ENCODE peak calls at places on chromosomes 1 and 21, in five cellular contexts. W is A549, D is ovary, E is A673, H is aorta. F is an unnamed sample.
A peak's percentile ranks its signal among the peaks of the same experiment; 100 is the strongest.

GRCh38 chr1:118989878-118990378 is 1.8 kb upstream of the TBX15 start:
- DNase-seq in H (no peak), W (no peak), E (no peak), D (no peak), F (no peak)

GRCh38 chr1:172484252-172484651 is 40.4 kb upstream of the PIGC start:
- DNase-seq in D (no peak), E (no peak), W (no peak), H (no peak), F (no peak)

GRCh38 chr1:212814548-212814947 is 22.9 kb downstream of the TATDN3 start:
- DNase-seq in H (no peak), W (no peak), E (no peak), D (no peak), F (no peak)

GRCh38 chr1:116239916-116240315 is 128.7 kb downstream of the MAB21L3 start:
- DNase-seq in W (no peak), H (no peak), D (no peak), E (no peak), F (no peak)

GRCh38 chr1:115781343-115781742 is 12.8 kb upstream of the CASQ2 start:
- DNase-seq in W (no peak), H (no peak), E (no peak), D (no peak), F (no peak)

GRCh38 chr1:97071163-97071562 is 349.6 kb downstream of the PTBP2 start:
- DNase-seq in W (no peak), H (no peak), E (no peak), D (no peak), F (no peak)

GRCh38 chr1:206770531-206771352 is at the start of gene IL19:
- DNase-seq in E (peak; percentile 9), D (no peak), W (no peak), H (peak; percentile 55), F (peak; percentile 64)

GRCh38 chr21:20266369-20266710 is 731.9 kb upstream of the NCAM2 start:
- DNase-seq in W (no peak), D (no peak), H (no peak), E (no peak), F (no peak)

GRCh38 chr1:247535402-247535801 is 838 bp downstream of the OR2C3 start:
- DNase-seq in E (no peak), W (no peak), H (no peak), D (no peak), F (no peak)

GRCh38 chr21:16578912-16579311 is 849.1 kb downstream of the USP25 start:
- DNase-seq in H (no peak), D (no peak), W (no peak), E (no peak), F (no peak)

GRCh38 chr1:200351826-200352549 is 57.8 kb downstream of the ZNF281 start:
- DNase-seq in E (no peak), H (no peak), D (no peak), W (no peak), F (no peak)

GRCh38 chr1:226064816-226065248 is 2.3 kb downstream of the H3-3A start:
- DNase-seq in E (peak; percentile 75), W (peak; percentile 41), H (no peak), D (peak; percentile 58), F (no peak)

GRCh38 chr1:28111157-28111556 is 22.7 kb upstream of the EYA3 start:
- DNase-seq in D (no peak), E (no peak), W (no peak), H (peak; percentile 63), F (no peak)

GRCh38 chr1:118335372-118335771 is 150.3 kb upstream of the SPAG17 start:
- DNase-seq in E (peak; percentile 93), H (no peak), W (no peak), D (no peak), F (no peak)

GRCh38 chr1:9689971-9690381 is 38.4 kb downstream of the PIK3CD start:
- DNase-seq in W (no peak), E (peak; percentile 17), D (peak; percentile 49), H (peak; percentile 60), F (peak; percentile 77)

GRCh38 chr21:44710756-44711326 is 531 bp downstream of the TSPEAR start:
- DNase-seq in E (no peak), W (no peak), D (no peak), H (no peak), F (no peak)

GRCh38 chr1:154220970-154221814 is 437 bp downstream of the UBAP2L start:
- DNase-seq in E (peak; percentile 69), H (peak; percentile 76), W (peak; percentile 27), D (peak; percentile 67), F (peak; percentile 87)

GRCh38 chr1:81125672-81126071 is 675.1 kb upstream of the ADGRL2 start:
- DNase-seq in D (no peak), H (no peak), E (peak; percentile 36), W (no peak), F (no peak)

GRCh38 chr21:33976082-33976979 is 60.7 kb upstream of the ATP5PO start:
- DNase-seq in H (peak; percentile 73), E (peak; percentile 82), D (no peak), W (peak; percentile 15), F (peak; percentile 48)

GRCh38 chr1:48043524-48043923 is 46.3 kb upstream of the TRABD2B start:
- DNase-seq in H (no peak), E (no peak), W (no peak), D (no peak), F (no peak)

GRCh38 chr21:37574751-37575150 is 208.2 kb downstream of the DYRK1A start:
- DNase-seq in W (no peak), D (no peak), H (no peak), E (no peak), F (no peak)

GRCh38 chr1:225747566-225747965 is 30.1 kb upstream of the SRP9 start:
- DNase-seq in H (no peak), E (no peak), D (no peak), W (no peak), F (no peak)

GRCh38 chr1:210233216-210233494 is 559 bp downstream of the SERTAD4 start:
- DNase-seq in W (no peak), H (no peak), E (peak; percentile 50), D (peak; percentile 33), F (no peak)

GRCh38 chr1:172513480-172513879 is 19.5 kb upstream of the SUCO start:
- DNase-seq in W (no peak), E (peak; percentile 16), D (no peak), H (no peak), F (no peak)

GRCh38 chr1:53061859-53062714 is at the start of gene PODN:
- DNase-seq in E (peak; percentile 37), D (peak; percentile 79), H (peak; percentile 69), W (no peak), F (peak; percentile 89)

GRCh38 chr1:11168731-11169130 is 20.4 kb upstream of the ANGPTL7 start:
- DNase-seq in H (no peak), W (no peak), D (no peak), E (no peak), F (no peak)

GRCh38 chr1:162265983-162266382 is 110.7 kb downstream of the SPATA46 start:
- DNase-seq in H (no peak), E (no peak), D (no peak), W (no peak), F (no peak)

GRCh38 chr1:11126544-11126943 is 26.9 kb upstream of the EXOSC10 start:
- DNase-seq in D (no peak), H (no peak), E (peak; percentile 40), W (no peak), F (no peak)

GRCh38 chr1:208466054-208466590 is 221.9 kb upstream of the PLXNA2 start:
- DNase-seq in W (no peak), D (no peak), H (no peak), E (no peak), F (no peak)

GRCh38 chr1:3003941-3004270 is 17.4 kb upstream of the ACTRT2 start:
- DNase-seq in E (no peak), W (no peak), H (peak; percentile 29), D (no peak), F (no peak)

GRCh38 chr1:39190096-39190495 is 14.4 kb upstream of the MACF1 start:
- DNase-seq in W (no peak), H (no peak), D (no peak), E (no peak), F (no peak)

GRCh38 chr1:39194398-39195051 is 10.0 kb upstream of the MACF1 start:
- DNase-seq in H (no peak), W (no peak), E (no peak), D (no peak), F (no peak)

GRCh38 chr1:39199593-39199992 is 4.9 kb upstream of the MACF1 start:
- DNase-seq in W (no peak), H (no peak), E (no peak), D (no peak), F (no peak)

GRCh38 chr1:39196244-39197215 is 8.0 kb upstream of the MACF1 start:
- DNase-seq in D (no peak), W (no peak), E (peak; percentile 82), H (no peak), F (no peak)

GRCh38 chr1:39195166-39196111 is 9.1 kb upstream of the MACF1 start:
- DNase-seq in D (no peak), W (no peak), E (no peak), H (no peak), F (no peak)
- H3K27ac ChIP-seq in D (peak overlapping the region; percentile 11), W (peak overlapping the region; percentile 83), E (no peak overlapping the region), H (peak overlapping the region; percentile 72), F (no peak overlapping the region)

DNA sequence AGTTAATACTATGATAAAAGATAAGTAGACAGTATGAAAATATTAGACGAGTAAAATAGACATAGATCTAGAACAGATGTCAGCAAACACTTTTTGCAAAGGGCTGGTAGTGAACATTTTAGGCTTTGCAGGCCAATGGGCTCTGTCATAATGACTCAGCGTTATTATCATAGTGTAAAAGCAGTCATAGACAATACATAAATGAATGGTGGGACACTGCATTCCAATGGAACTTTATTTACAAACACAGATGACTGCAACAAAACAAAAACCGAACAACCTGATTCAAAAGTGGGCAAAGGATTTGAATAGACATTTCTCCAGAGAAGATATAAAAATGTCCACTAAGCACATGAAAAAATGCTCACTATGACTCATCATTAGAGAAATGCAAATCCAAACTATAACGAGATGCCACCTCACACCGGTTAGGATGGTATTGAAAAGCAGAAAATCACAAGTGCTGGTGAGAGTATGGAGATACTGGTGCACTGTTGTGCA is 7.3 kb downstream of the GSTM5 start:
- DNase-seq in D (no peak), W (no peak), H (no peak), E (peak; percentile 27), F (no peak)
- H3K27ac ChIP-seq in D (no peak overlapping the region), W (peak overlapping the region; percentile 63), H (no peak overlapping the region), E (peak overlapping the region; percentile 2), F (no peak overlapping the region)

GRCh38 chr1:19372602-19373001 is 60.5 kb downstream of the SLC66A1 start:
- DNase-seq in W (no peak), E (no peak), D (no peak), H (no peak), F (no peak)
- H3K27ac ChIP-seq in W (no peak overlapping the region), E (no peak overlapping the region), D (no peak overlapping the region), H (no peak overlapping the region), F (no peak overlapping the region)

GRCh38 chr1:25998075-25998761 is 355 bp upstream of the PAFAH2 start:
- DNase-seq in E (peak; percentile 100), W (peak; percentile 84), D (peak; percentile 98), H (peak; percentile 98), F (peak; percentile 98)
- H3K27ac ChIP-seq in E (peak overlapping the region; percentile 79), W (peak overlapping the region; percentile 88), D (no peak overlapping the region), H (no peak overlapping the region), F (peak overlapping the region; percentile 19)

F was measured in right cardiac atrium.